ENCODE peak calls at places on chromosomes 13 and 19, in six cellular contexts. Q, F, K, X, R and U are unnamed samples.

GRCh38 chr19:18675779-18676178 is 7.7 kb upstream of the CRTC1 start:
- DNase-seq in Q (peak), F (no peak), K (no peak), X (no peak), R (peak), U (no peak)

GRCh38 chr19:883661-884211 is 9.3 kb downstream of the MED16 start:
- DNase-seq in Q (peak), F (no peak), K (no peak), X (no peak), R (no peak), U (peak)

GRCh38 chr19:31534786-31535185 is 185.6 kb upstream of the TSHZ3 start:
- DNase-seq in Q (no peak), F (no peak), K (no peak), X (no peak), R (peak), U (no peak)

GRCh38 chr19:45753548-45753947 is 15.5 kb downstream of the SIX5 start:
- DNase-seq in Q (peak), F (no peak), K (no peak), X (no peak), R (peak), U (no peak)

GRCh38 chr19:8512115-8512967 is 1.6 kb downstream of the ZNF414 start:
- DNase-seq in Q (peak), F (no peak), K (no peak), X (no peak), R (peak), U (no peak)

GRCh38 chr13:69291292-69291906 is 816.2 kb upstream of the ATXN8OS start:
- DNase-seq in Q (no peak), F (no peak), K (no peak), X (no peak), R (no peak), U (no peak)

GRCh38 chr19:12187625-12188024 is 24.7 kb downstream of the ZNF136 start:
- DNase-seq in Q (no peak), F (no peak), K (peak), X (no peak), R (no peak), U (no peak)

GRCh38 chr13:25141042-25141441 is 31.0 kb downstream of the AMER2 start:
- DNase-seq in Q (no peak), F (no peak), K (no peak), X (no peak), R (no peak), U (no peak)

GRCh38 chr13:112820318-112820717 is 130.5 kb downstream of the ATP11A start:
- DNase-seq in Q (no peak), F (no peak), K (no peak), X (no peak), R (no peak), U (no peak)

GRCh38 chr19:18294467-18294864 is 13.0 kb upstream of the JUND start:
- DNase-seq in Q (peak), F (no peak), K (no peak), X (no peak), R (no peak), U (peak)

GRCh38 chr13:98827449-98827848 is 75.0 kb upstream of the SLC15A1 start:
- DNase-seq in Q (peak), F (no peak), K (no peak), X (no peak), R (peak), U (no peak)
- H3K14ac ChIP-seq in Q (no peak), F (no peak), K (no peak), X (no peak), R (no peak), U (no peak)

DNA sequence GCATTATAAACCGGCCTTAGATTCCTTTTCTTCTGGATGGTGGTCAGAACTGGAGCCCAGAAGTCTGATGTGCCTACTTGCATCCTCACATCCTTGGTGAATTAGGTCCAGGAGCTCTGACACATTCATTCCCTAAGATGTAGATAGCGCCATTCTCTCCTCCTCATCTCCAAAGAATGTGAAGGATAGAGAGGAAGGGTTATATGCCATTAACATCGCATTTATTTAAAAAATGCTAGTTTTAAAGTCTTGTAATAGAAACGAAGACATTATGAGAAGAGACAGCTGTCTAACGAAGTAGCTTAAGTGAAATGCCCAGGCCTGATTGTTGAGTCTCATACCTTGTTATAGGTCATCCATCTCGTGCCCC is 9.7 kb downstream of the MBNL2 start:
- DNase-seq in Q (no peak), F (peak), K (no peak), X (no peak), R (no peak), U (no peak)
- H3K14ac ChIP-seq in Q (no peak), F (peak), K (no peak), X (no peak), R (no peak), U (no peak)

GRCh38 chr19:14694867-14695266 is 5.0 kb downstream of the ZNF333 start:
- DNase-seq in Q (no peak), F (no peak), K (no peak), X (no peak), R (no peak), U (no peak)
- H3K14ac ChIP-seq in Q (no peak), F (no peak), K (no peak), X (no peak), R (no peak), U (no peak)

GRCh38 chr13:76854894-76855293 is 31.3 kb downstream of the KCTD12 start:
- DNase-seq in Q (no peak), F (peak), K (peak), X (no peak), R (no peak), U (peak)

GRCh38 chr13:76854209-76854608 is 32.0 kb downstream of the KCTD12 start:
- DNase-seq in Q (no peak), F (no peak), K (no peak), X (no peak), R (no peak), U (no peak)

GRCh38 chr13:76856141-76856571 is 30.0 kb downstream of the KCTD12 start:
- DNase-seq in Q (no peak), F (peak), K (peak), X (no peak), R (no peak), U (peak)

GRCh38 chr13:76852991-76853390 is 33.2 kb downstream of the KCTD12 start:
- DNase-seq in Q (no peak), F (peak), K (peak), X (no peak), R (no peak), U (peak)

GRCh38 chr13:76853481-76853880 is 32.7 kb downstream of the KCTD12 start:
- DNase-seq in Q (no peak), F (no peak), K (no peak), X (no peak), R (no peak), U (no peak)
- H3K14ac ChIP-seq in Q (no peak), F (peak), K (no peak), X (no peak), R (no peak), U (no peak)

GRCh38 chr19:13923194-13923987 is 14.8 kb downstream of the PODNL1 start:
- DNase-seq in Q (no peak), F (no peak), K (no peak), X (no peak), R (no peak), U (no peak)
- H3K14ac ChIP-seq in Q (no peak), F (no peak), K (no peak), X (no peak), R (no peak), U (no peak)